ENCODE peak calls at places on chromosomes 5 and 9, in seven cellular contexts. J is CD8-positive, alpha-beta T cell; T is nephron progenitor cell; D is substantia nigra; H is endothelial cell; O is occipital lobe; P is GM23338. U is an unnamed sample.

GRCh38 chr5:55597014-55597981 is 62.5 kb upstream of the PLPP1 start:
- DNase-seq in J (no peak), T (no peak), D (no peak), H (no peak), O (no peak), P (no peak), U (no peak)

GRCh38 chr9:89095755-89096154 is 82.9 kb downstream of the SHC3 start:
- DNase-seq in J (no peak), T (no peak), D (no peak), H (no peak), O (peak), P (no peak), U (no peak)

GRCh38 chr5:17425385-17426070 is 72.5 kb upstream of the TAF11L2 start:
- DNase-seq in J (no peak), T (no peak), D (no peak), H (no peak), O (no peak), P (no peak), U (no peak)

GRCh38 chr9:14097666-14098065 is 216.3 kb downstream of the NFIB start:
- DNase-seq in J (no peak), T (no peak), D (no peak), H (no peak), O (no peak), P (no peak), U (no peak)

GRCh38 chr5:74978347-74978746 is 74.0 kb downstream of the GCNT4 start:
- DNase-seq in J (no peak), T (no peak), D (no peak), H (no peak), O (no peak), P (no peak), U (no peak)

GRCh38 chr5:179438461-179438860 is 93.2 kb upstream of the ADAMTS2 start:
- DNase-seq in J (no peak), T (no peak), D (no peak), H (no peak), O (no peak), P (no peak), U (no peak)

GRCh38 chr9:128249914-128250838 is 25.6 kb downstream of the GOLGA2 start:
- DNase-seq in J (peak), T (peak), D (no peak), H (peak), O (peak), P (peak), U (peak)

GRCh38 chr5:139275536-139276297 is 17.8 kb upstream of the MATR3 start:
- DNase-seq in J (no peak), T (no peak), D (no peak), H (no peak), O (no peak), P (no peak), U (no peak)

GRCh38 chr5:10354048-10354872 is 765 bp downstream of the MARCHF6 start:
- DNase-seq in J (peak), T (no peak), D (no peak), H (peak), O (no peak), P (peak), U (no peak)

GRCh38 chr5:21087766-21088165 is 1099.8 kb upstream of the CDH18 start:
- DNase-seq in J (no peak), T (no peak), D (no peak), H (no peak), O (no peak), P (no peak), U (no peak)

GRCh38 chr5:5652181-5652580 is 229.7 kb downstream of the ICE1 start:
- DNase-seq in J (no peak), T (no peak), D (no peak), H (no peak), O (no peak), P (no peak), U (no peak)

GRCh38 chr9:126722252-126722921 is 82.5 kb upstream of the ZBTB43 start:
- DNase-seq in J (peak), T (peak), D (no peak), H (peak), O (no peak), P (peak), U (no peak)

GRCh38 chr5:6493681-6494454 is 45.2 kb downstream of the UBE2QL1 start:
- DNase-seq in J (no peak), T (no peak), D (no peak), H (no peak), O (no peak), P (no peak), U (no peak)

GRCh38 chr5:118060833-118061232 is 927.5 kb downstream of the DTWD2 start:
- DNase-seq in J (no peak), T (no peak), D (no peak), H (no peak), O (no peak), P (peak), U (no peak)

GRCh38 chr5:172958268-172959046 is 767 bp upstream of the RPL26L1 start:
- DNase-seq in J (peak), T (peak), D (peak), H (peak), O (no peak), P (peak), U (peak)

GRCh38 chr5:180874804-180875582 is 13.9 kb upstream of the ZFP62 start:
- DNase-seq in J (no peak), T (no peak), D (no peak), H (no peak), O (no peak), P (no peak), U (no peak)

GRCh38 chr9:72537671-72538070 is 16.3 kb downstream of the TMC1 start:
- DNase-seq in J (no peak), T (no peak), D (no peak), H (no peak), O (no peak), P (no peak), U (no peak)

GRCh38 chr9:135566552-135566951 is 5.0 kb downstream of the PAEP start:
- DNase-seq in J (no peak), T (no peak), D (no peak), H (no peak), O (no peak), P (no peak), U (no peak)

GRCh38 chr9:106932178-106932577 is 69.2 kb downstream of the ZNF462 start:
- DNase-seq in J (no peak), T (no peak), D (no peak), H (no peak), O (no peak), P (no peak), U (no peak)

GRCh38 chr5:149038336-149039075 is 24.4 kb downstream of the SH3TC2 start:
- DNase-seq in J (no peak), T (no peak), D (no peak), H (no peak), O (no peak), P (no peak), U (no peak)

GRCh38 chr9:128011071-128011817 is 30.5 kb upstream of the EEIG1 start:
- DNase-seq in J (no peak), T (no peak), D (no peak), H (no peak), O (no peak), P (peak), U (peak)

GRCh38 chr5:120152472-120152871 is 311.6 kb upstream of the PRR16 start:
- DNase-seq in J (no peak), T (no peak), D (no peak), H (no peak), O (no peak), P (no peak), U (no peak)

GRCh38 chr5:38780950-38781349 is 64.9 kb upstream of the OSMR start:
- DNase-seq in J (no peak), T (no peak), D (no peak), H (no peak), O (peak), P (no peak), U (peak)

GRCh38 chr9:38026840-38027527 is 42.0 kb downstream of the SHB start:
- DNase-seq in J (no peak), T (no peak), D (no peak), H (no peak), O (no peak), P (no peak), U (no peak)